ENCODE peak calls at places on chromosomes 5 and 9, in four cellular contexts. M is H1, H is K562, J is IMR-90. D is an unnamed sample.
A peak's percentile ranks its signal among the peaks of the same experiment; 100 is the strongest.

GRCh38 chr5:16519435-16519834 is 53.8 kb upstream of the ZNF622 start:
- DNase-seq in M (no peak), H (no peak), J (no peak), D (no peak)

GRCh38 chr9:78261403-78262001 is 25.6 kb downstream of the CEP78 start:
- DNase-seq in M (no peak), H (peak; percentile 23), J (peak; percentile 55), D (peak; percentile 36)

GRCh38 chr9:7042124-7042523 is 284.4 kb downstream of the KDM4C start:
- DNase-seq in M (no peak), H (no peak), J (peak; percentile 12), D (no peak)

GRCh38 chr9:91726406-91727100 is 223.5 kb downstream of the ROR2 start:
- DNase-seq in M (no peak), H (no peak), J (no peak), D (no peak)

GRCh38 chr5:100634937-100635336 is 99.8 kb downstream of the FAM174A start:
- DNase-seq in M (no peak), H (no peak), J (peak; percentile 2), D (no peak)

GRCh38 chr5:106311230-106311629 is 1359.5 kb downstream of the EFNA5 start:
- DNase-seq in M (no peak), H (no peak), J (peak; percentile 56), D (no peak)

GRCh38 chr5:141713616-141714309 is 31.7 kb upstream of the ARAP3 start:
- DNase-seq in M (no peak), H (no peak), J (no peak), D (no peak)

GRCh38 chr5:9733456-9733855 is 103.3 kb upstream of the TAS2R1 start:
- DNase-seq in M (no peak), H (no peak), J (peak; percentile 38), D (no peak)

GRCh38 chr5:73596705-73597328 is 29.2 kb upstream of the ARHGEF28 start:
- DNase-seq in M (no peak), H (peak; percentile 27), J (peak; percentile 20), D (peak; percentile 78)

GRCh38 chr5:180818275-180818674 is 15.7 kb upstream of the MGAT1 start:
- DNase-seq in M (no peak), H (no peak), J (no peak), D (no peak)

GRCh38 chr9:81183763-81184162 is 505.6 kb downstream of the TLE1 start:
- DNase-seq in M (no peak), H (no peak), J (peak; percentile 86), D (no peak)

GRCh38 chr9:107830479-107830878 is 340.9 kb upstream of the KLF4 start:
- DNase-seq in M (no peak), H (no peak), J (no peak), D (no peak)

GRCh38 chr5:96331210-96331609 is 101.8 kb downstream of the PCSK1 start:
- DNase-seq in M (no peak), H (no peak), J (no peak), D (no peak)

GRCh38 chr5:96330532-96331140 is 102.4 kb downstream of the PCSK1 start:
- DNase-seq in M (no peak), H (no peak), J (no peak), D (no peak)

GRCh38 chr5:96331681-96332361 is 101.2 kb downstream of the PCSK1 start:
- DNase-seq in M (no peak), H (no peak), J (no peak), D (no peak)

GRCh38 chr5:96329294-96329693 is 103.8 kb downstream of the PCSK1 start:
- DNase-seq in M (no peak), H (no peak), J (no peak), D (no peak)

DNA sequence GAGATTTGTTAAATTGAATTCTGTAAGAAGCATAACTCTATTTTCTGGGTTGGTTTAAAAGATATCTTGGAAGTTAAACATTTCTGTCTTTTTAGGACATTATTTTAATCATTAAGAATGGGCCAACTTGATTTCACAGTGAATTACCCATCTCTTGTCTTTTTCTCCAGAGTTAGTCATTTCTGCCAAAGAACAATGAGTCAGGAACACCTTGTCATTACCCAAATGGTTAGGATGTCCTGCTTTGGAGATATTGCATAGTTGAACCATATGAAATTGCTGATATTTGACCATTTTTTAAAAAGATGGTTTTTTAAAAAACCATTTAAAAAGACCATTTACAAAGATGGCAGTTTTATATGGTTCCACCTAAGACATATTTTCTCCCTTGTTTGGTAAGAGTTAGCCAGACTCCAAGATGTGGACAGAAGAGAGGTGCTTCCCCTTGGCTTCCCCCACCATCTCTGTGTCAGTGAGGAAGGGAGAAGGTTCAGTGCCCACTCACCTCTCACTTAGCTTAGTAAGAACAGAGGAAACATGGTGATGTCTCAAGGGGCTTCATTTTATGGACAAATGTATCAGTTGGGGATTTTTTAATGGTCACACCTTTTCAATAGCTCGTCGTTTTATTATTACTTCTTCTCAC is 103.0 kb downstream of the PCSK1 start:
- DNase-seq in M (no peak), H (no peak), J (no peak), D (no peak)
- TF ChIP-seq RFX5 in M (no peak), H (no peak), J (no peak), D (no peak)

GRCh38 chr9:133048595-133048994 is 13.2 kb upstream of the CEL start:
- DNase-seq in M (no peak), H (peak; percentile 60), J (peak; percentile 11), D (peak; percentile 46)
- TF ChIP-seq RFX5 in M (no peak), H (no peak), J (no peak), D (no peak)

GRCh38 chr5:56446728-56447127 is 213.6 kb upstream of the ANKRD55 start:
- DNase-seq in M (no peak), H (no peak), J (no peak), D (no peak)
- TF ChIP-seq RFX5 in M (no peak), H (no peak), J (no peak), D (no peak)

GRCh38 chr5:145479271-145479670 is 355.9 kb downstream of the PRELID2 start:
- DNase-seq in M (no peak), H (no peak), J (no peak), D (no peak)
- TF ChIP-seq RFX5 in M (no peak), H (no peak), J (no peak), D (no peak)

GRCh38 chr5:80646926-80647325 is 7.5 kb upstream of the MSH3 start:
- DNase-seq in M (no peak), H (no peak), J (no peak), D (no peak)

GRCh38 chr5:80641353-80641752 is 13.1 kb upstream of the MSH3 start:
- DNase-seq in M (no peak), H (no peak), J (no peak), D (no peak)

GRCh38 chr5:80644900-80645299 is 9.6 kb upstream of the MSH3 start:
- DNase-seq in M (no peak), H (no peak), J (peak; percentile 6), D (no peak)
- TF ChIP-seq RFX5 in M (no peak), H (no peak), J (no peak), D (no peak)

DNA sequence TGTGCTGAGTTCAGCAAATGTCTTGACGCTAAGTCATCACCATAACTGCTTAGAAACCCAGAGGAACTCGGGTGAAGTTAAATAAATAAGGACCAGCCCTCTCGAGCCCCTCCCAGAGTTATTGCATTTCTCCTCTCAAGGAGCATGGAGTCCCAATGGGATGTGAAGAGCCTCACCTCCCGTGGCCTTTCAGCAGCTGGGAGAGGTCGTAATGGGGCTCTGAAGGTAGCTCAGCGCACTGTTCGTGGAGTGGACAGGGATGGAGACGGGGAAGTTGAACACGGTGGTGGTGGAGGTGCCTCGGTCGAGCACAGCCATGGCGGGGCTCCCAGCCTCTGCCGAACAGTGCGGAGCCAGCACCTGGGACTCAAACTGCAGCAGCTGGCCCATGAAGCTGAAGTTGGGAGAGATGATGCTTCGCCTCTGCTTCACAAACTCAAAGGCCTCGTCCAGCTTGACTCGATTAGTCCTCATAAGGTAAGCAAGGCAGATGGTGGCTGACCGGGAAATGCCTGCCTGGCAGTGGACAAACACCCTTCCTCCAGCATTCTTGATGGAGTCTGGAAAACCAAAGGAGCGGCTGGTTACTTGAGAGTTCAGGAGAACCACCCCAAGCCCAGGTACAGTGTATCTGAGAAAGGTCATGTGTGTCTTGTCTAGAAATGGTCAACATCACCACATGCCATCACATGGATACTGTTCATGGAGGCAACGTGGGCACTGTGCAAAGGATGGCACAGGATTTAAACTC is 2.2 kb downstream of the DUSP1 start:
- DNase-seq in M (no peak), H (no peak), J (peak; percentile 72), D (no peak)
- TF ChIP-seq RFX5 in M (no peak), H (no peak), J (no peak), D (no peak)

GRCh38 chr9:132006657-132007370 is 72.9 kb downstream of the MED27 start:
- DNase-seq in M (no peak), H (no peak), J (peak; percentile 72), D (no peak)
- TF ChIP-seq RFX5 in M (no peak), H (no peak), J (no peak), D (no peak)

GRCh38 chr9:121573717-121574485 is 74.3 kb upstream of the GGTA1 start:
- DNase-seq in M (no peak), H (no peak), J (no peak), D (no peak)
- TF ChIP-seq RFX5 in M (no peak), H (no peak), J (no peak), D (no peak)

GRCh38 chr9:133111461-133112360 is 9.3 kb downstream of the RALGDS start:
- DNase-seq in M (no peak), H (no peak), J (no peak), D (no peak)

GRCh38 chr9:133113163-133113927 is 7.7 kb downstream of the RALGDS start:
- DNase-seq in M (no peak), H (no peak), J (peak; percentile 51), D (no peak)

GRCh38 chr9:133114451-133114885 is 6.6 kb downstream of the RALGDS start:
- DNase-seq in M (no peak), H (no peak), J (peak; percentile 21), D (no peak)

GRCh38 chr9:133113928-133114351 is 7.1 kb downstream of the RALGDS start:
- DNase-seq in M (no peak), H (no peak), J (peak; percentile 5), D (no peak)

GRCh38 chr9:133112361-133113026 is 8.5 kb downstream of the RALGDS start:
- DNase-seq in M (no peak), H (no peak), J (no peak), D (no peak)
- TF ChIP-seq RFX5 in M (no peak), H (no peak), J (no peak), D (no peak)

GRCh38 chr9:14899815-14900193 is 10.4 kb downstream of the FREM1 start:
- DNase-seq in M (no peak), H (no peak), J (no peak), D (no peak)

GRCh38 chr9:14906000-14906399 is 4.2 kb downstream of the FREM1 start:
- DNase-seq in M (no peak), H (no peak), J (no peak), D (no peak)

GRCh38 chr9:14902561-14902960 is 7.7 kb downstream of the FREM1 start:
- DNase-seq in M (no peak), H (no peak), J (no peak), D (no peak)

GRCh38 chr9:14906654-14907359 is 3.4 kb downstream of the FREM1 start:
- DNase-seq in M (no peak), H (no peak), J (no peak), D (no peak)

GRCh38 chr9:14903040-14903439 is 7.2 kb downstream of the FREM1 start:
- DNase-seq in M (no peak), H (no peak), J (no peak), D (no peak)
- TF ChIP-seq RFX5 in M (no peak), H (no peak), J (no peak), D (no peak)